ENCODE peak calls at places on chromosomes 6 and 20, in four cellular contexts. G, F, Y and V are unnamed samples.

GRCh38 chr6:153108320-153108719 is 22.8 kb downstream of the RGS17 start:
- DNase-seq in G (no peak), Y (no peak), F (no peak), V (no peak)

GRCh38 chr6:157510329-157511188 is 129.6 kb downstream of the ZDHHC14 start:
- DNase-seq in Y (no peak), G (no peak), F (no peak), V (no peak)

GRCh38 chr20:37837934-37838333 is 65.0 kb upstream of the VSTM2L start:
- DNase-seq in G (no peak), Y (no peak), F (no peak), V (no peak)

GRCh38 chr20:4905612-4906011 is 95.7 kb downstream of the SLC23A2 start:
- DNase-seq in F (no peak), G (no peak), Y (no peak), V (no peak)

GRCh38 chr6:129844118-129844891 is 16.8 kb downstream of the TMEM244 start:
- DNase-seq in F (no peak), Y (no peak), G (no peak), V (no peak)

GRCh38 chr20:40687384-40688128 is 1.5 kb downstream of the MAFB start:
- DNase-seq in Y (peak; percentile 81), G (no peak), F (peak; percentile 73), V (peak; percentile 74)

GRCh38 chr20:32396656-32397160 is 38.6 kb downstream of the ASXL1 start:
- DNase-seq in Y (no peak), F (no peak), G (no peak), V (no peak)

GRCh38 chr6:111646942-111647341 is 41.3 kb upstream of the TRAF3IP2 start:
- DNase-seq in Y (no peak), G (no peak), F (peak; percentile 56), V (peak; percentile 84)

GRCh38 chr6:109759098-109759855 is 68.2 kb downstream of the FIG4 start:
- DNase-seq in F (no peak), Y (no peak), G (no peak), V (no peak)

GRCh38 chr6:160297310-160297709 is 38.7 kb upstream of the SLC22A2 start:
- DNase-seq in Y (no peak), G (no peak), F (no peak), V (no peak)

GRCh38 chr6:135267085-135267484 is 86.0 kb downstream of the MYB start:
- DNase-seq in G (peak; percentile 53), F (no peak), Y (peak; percentile 25), V (no peak)

GRCh38 chr6:21270501-21271290 is 322.9 kb upstream of the SOX4 start:
- DNase-seq in F (no peak), Y (no peak), G (no peak), V (no peak)

GRCh38 chr6:121319112-121319553 is 15.1 kb downstream of the TBC1D32 start:
- DNase-seq in F (no peak), G (peak; percentile 37), Y (no peak), V (no peak)

GRCh38 chr6:154414021-154414813 is 57.6 kb upstream of the IPCEF1 start:
- DNase-seq in Y (no peak), F (no peak), G (no peak), V (no peak)

GRCh38 chr20:60764328-60764727 is 487.7 kb upstream of the CDH4 start:
- DNase-seq in F (no peak), Y (no peak), G (no peak), V (no peak)

GRCh38 chr6:108171918-108172516 is 6.2 kb downstream of the NR2E1 start:
- DNase-seq in G (no peak), F (no peak), Y (no peak), V (no peak)

GRCh38 chr6:15430947-15431405 is 185.1 kb downstream of the JARID2 start:
- DNase-seq in G (no peak), F (no peak), Y (no peak), V (no peak)

GRCh38 chr6:108581237-108581931 is 20.7 kb downstream of the FOXO3 start:
- DNase-seq in Y (peak; percentile 42), F (no peak), G (peak; percentile 79), V (peak; percentile 65)

GRCh38 chr6:67501738-67502137 is 1133.3 kb upstream of the ADGRB3 start:
- DNase-seq in Y (no peak), F (no peak), G (no peak), V (no peak)

GRCh38 chr6:57172136-57173055 is at the start of gene BAG2:
- DNase-seq in Y (peak; percentile 68), F (peak; percentile 93), G (peak; percentile 80), V (peak; percentile 91)

GRCh38 chr20:49674383-49675352 is 39.0 kb downstream of the B4GALT5 start:
- DNase-seq in F (no peak), G (no peak), Y (no peak), V (no peak)

GRCh38 chr6:40307712-40308111 is 279.5 kb downstream of the LRFN2 start:
- DNase-seq in Y (no peak), G (no peak), F (no peak), V (no peak)

GRCh38 chr6:19368511-19368910 is 468.7 kb upstream of the ID4 start:
- DNase-seq in Y (no peak), F (no peak), G (no peak), V (no peak)

GRCh38 chr20:19012671-19013070 is 199.1 kb downstream of the SCP2D1 start:
- DNase-seq in G (no peak), Y (no peak), F (no peak), V (no peak)

DNA sequence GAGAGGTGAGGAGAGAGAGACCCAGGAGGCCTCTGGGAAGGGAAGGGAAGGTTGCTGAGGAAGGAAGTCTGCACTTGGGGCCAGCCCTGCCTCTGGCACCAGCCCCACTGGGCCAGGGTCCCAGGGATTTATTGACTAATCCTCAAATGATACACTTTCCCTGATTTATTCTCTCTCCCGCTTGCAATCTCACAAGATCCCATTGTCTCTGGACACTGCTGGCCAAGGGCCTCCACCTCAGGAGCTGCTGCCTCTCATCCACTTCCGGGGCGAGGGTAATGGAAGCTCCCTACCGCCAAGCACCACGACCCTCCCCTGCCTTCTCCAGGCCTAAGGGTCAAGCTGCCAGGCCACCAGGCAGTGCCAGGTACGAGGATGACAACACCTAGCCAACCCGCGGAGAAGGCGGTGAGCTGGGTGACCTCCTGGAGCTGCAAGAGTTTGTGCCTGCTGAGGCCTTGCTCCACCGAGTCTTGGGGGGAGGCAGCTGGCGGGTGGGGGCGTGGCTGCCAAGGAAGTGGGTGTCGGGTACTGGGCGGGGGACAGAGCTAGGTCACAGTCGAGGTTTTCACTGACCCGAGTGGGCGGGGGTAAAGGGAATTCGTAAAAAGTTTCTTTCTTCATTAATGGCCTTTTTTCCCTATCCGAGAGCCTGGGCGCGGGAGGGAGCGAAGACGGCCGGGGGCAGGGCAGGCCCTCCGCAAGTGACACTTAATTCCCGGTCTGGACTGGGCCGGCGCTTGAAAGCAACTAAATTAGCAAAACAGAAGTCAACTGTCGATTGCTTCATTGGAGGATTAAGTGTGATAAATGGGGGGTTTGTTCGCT is 43.4 kb upstream of the FOXP4 start:
- DNase-seq in Y (no peak), G (no peak), F (no peak), V (peak; percentile 86)
- H3K4me3 ChIP-seq in Y (no peak overlapping the region), G (no peak overlapping the region), F (no peak overlapping the region), V (no peak overlapping the region)

DNA sequence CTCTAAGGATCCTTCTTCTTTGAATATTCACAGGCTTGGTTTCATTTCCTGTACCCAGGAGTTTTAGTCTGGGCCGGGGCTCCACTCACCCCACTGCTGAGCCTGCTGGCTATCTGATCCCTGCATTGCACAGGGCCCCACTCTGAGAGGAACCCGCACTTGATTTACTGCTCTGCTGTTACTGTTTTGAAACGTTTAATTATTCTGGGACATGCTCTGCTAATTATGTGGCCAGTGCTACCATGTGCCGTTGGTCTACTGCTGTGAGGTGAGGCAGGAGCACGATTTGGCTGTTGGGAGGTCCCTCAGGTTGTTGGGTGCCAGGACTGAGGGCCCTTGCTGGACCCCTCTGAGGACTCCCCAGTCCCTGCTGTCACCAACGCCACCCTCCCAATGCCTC is 108.7 kb upstream of the SIRPA start:
- DNase-seq in Y (no peak), G (no peak), F (no peak), V (no peak)
- H3K4me1 ChIP-seq in Y (no peaks in the 10 kb centered on the region), G (peaks cover 1% of the 10 kb centered on the region), F (no peaks in the 10 kb centered on the region), V (no peaks in the 10 kb centered on the region)

DNA sequence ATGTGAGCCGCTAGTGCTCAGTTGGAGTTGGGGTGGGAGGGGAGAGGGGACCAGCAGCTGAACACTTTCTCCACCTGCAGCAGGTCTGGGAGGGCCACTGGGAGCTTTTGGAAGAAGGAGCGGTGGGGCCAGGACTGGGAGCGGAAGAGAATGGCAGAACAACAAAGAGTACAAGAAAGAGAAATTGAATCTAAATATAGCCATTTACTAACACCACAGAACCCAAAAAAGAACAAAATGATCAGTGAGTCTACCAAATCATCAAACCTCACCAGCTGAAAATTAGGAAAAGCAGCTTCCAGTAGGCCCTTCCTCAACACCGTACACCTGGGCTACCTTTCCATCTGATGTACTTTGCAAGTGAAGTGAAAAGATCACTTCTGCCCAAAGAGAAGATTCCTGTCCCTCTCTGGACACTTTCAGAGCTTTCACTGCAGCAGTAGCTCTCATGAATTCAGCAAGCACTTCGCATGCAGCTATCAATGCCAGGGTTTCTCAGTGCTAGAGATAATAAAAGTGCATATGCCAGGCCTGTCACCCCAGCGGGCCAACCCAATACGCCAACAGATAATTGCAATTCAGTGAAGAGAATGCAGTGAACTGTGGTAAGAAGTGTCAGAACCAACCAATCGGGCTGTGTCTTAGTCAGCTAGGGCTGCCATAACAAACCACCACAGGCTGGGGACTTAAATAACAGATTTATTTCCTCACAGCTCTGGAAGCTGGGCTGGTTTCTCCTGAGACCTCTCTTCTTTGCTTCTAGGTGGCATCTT is 590 bp downstream of the LY86 start:
- DNase-seq in G (no peak), Y (no peak), F (peak; percentile 46), V (no peak)
- H3K4me3 ChIP-seq in G (peak overlapping the region; percentile 53), Y (no peak overlapping the region), F (peak overlapping the region; percentile 54), V (no peak overlapping the region)

GRCh38 chr6:90940812-90941481 is 354.1 kb upstream of the MAP3K7 start:
- DNase-seq in G (peak; percentile 89), Y (no peak), F (no peak), V (no peak)
- H3K4me1 ChIP-seq in G (peaks cover 6% of the 10 kb centered on the region), Y (no peaks in the 10 kb centered on the region), F (no peaks in the 10 kb centered on the region), V (no peaks in the 10 kb centered on the region)

GRCh38 chr20:63552481-63553249 is 1.3 kb upstream of the FNDC11 start:
- DNase-seq in G (no peak), Y (no peak), F (no peak), V (no peak)
- H3K4me3 ChIP-seq in G (no peak overlapping the region), Y (no peak overlapping the region), F (no peak overlapping the region), V (no peak overlapping the region)

GRCh38 chr6:17965397-17965796 is 22.0 kb downstream of the KIF13A start:
- DNase-seq in F (no peak), Y (no peak), G (no peak), V (no peak)

GRCh38 chr6:17967668-17968067 is 19.8 kb downstream of the KIF13A start:
- DNase-seq in Y (no peak), F (no peak), G (no peak), V (no peak)

GRCh38 chr6:17968876-17969275 is 18.6 kb downstream of the KIF13A start:
- DNase-seq in F (no peak), G (no peak), Y (no peak), V (no peak)

GRCh38 chr6:17966451-17966850 is 21.0 kb downstream of the KIF13A start:
- DNase-seq in F (no peak), Y (no peak), G (no peak), V (no peak)

DNA sequence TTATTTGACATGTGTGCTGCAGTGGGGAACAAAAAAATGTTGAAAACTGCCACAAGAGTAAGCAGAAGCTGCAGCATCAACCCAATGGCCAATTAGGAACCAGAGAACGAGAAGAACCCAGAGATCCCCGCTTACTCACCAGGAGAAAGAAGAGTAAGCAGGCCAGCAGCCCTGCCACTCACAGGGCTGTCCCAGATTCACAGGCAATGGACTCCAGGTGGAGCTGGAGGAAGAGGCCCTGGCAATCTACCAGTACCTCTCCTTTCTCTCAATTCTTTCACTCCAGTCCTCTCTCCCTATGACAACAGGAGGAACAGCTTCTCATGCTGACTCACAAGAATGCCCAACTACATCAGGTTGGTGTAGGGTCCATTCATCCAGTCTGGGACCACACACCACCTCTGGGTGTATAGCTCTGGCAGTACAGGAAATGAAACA is 19.3 kb downstream of the KIF13A start:
- DNase-seq in Y (no peak), G (no peak), F (no peak), V (no peak)
- H3K4me1 ChIP-seq in Y (peaks cover 8% of the 10 kb centered on the region), G (no peaks in the 10 kb centered on the region), F (peaks cover 23% of the 10 kb centered on the region), V (peaks cover 22% of the 10 kb centered on the region)